ENCODE peak calls at places on chromosome 21, in nine cellular contexts. V is adrenal gland; Y is ovary; N is suprapubic skin; T is MM.1S; Z is mammary epithelial cell; H is CD8-positive, alpha-beta T cell; G is psoas muscle; R is GM12878. M is an unnamed sample. For H3K4me1, the result is how much of the 10 kb centered on the place peaks cover.

GRCh38 chr21:37767984-37768383 is 148.3 kb downstream of the KCNJ6 start:
- DNase-seq in V (no peak), Y (no peak), N (no peak), T (no peak), Z (peak), H (no peak), G (no peak), R (no peak), M (no peak)

GRCh38 chr21:42125571-42126544 is 54.7 kb downstream of the UMODL1 start:
- DNase-seq in V (no peak), Y (no peak), N (no peak), T (no peak), Z (no peak), H (no peak), G (no peak), R (no peak), M (peak)

GRCh38 chr21:41873426-41873825 is 5.7 kb downstream of the PRDM15 start:
- DNase-seq in V (no peak), Y (no peak), N (no peak), T (no peak), Z (no peak), H (no peak), G (no peak), R (no peak), M (no peak)

GRCh38 chr21:41926807-41927171 is 27.0 kb downstream of the C2CD2 start:
- DNase-seq in V (no peak), Y (no peak), N (no peak), T (no peak), Z (no peak), H (no peak), G (no peak), R (no peak), M (no peak)

GRCh38 chr21:16742116-16742515 is 770.7 kb upstream of the CXADR start:
- DNase-seq in V (peak), Y (peak), N (no peak), T (no peak), Z (no peak), H (no peak), G (peak), R (no peak), M (no peak)

GRCh38 chr21:31334648-31335121 is 9.4 kb downstream of the TIAM1 start:
- DNase-seq in V (no peak), Y (no peak), N (no peak), T (no peak), Z (no peak), H (no peak), G (no peak), R (no peak), M (no peak)

GRCh38 chr21:41742073-41742875 is 24.6 kb downstream of the RIPK4 start:
- DNase-seq in V (no peak), Y (no peak), N (no peak), T (no peak), Z (no peak), H (no peak), G (no peak), R (no peak), M (peak)

GRCh38 chr21:43302769-43303168 is 124.2 kb downstream of the SIK1 start:
- DNase-seq in V (no peak), Y (no peak), N (no peak), T (no peak), Z (no peak), H (no peak), G (peak), R (no peak), M (peak)

GRCh38 chr21:43188712-43189151 is 19.9 kb downstream of the CRYAA start:
- DNase-seq in V (no peak), Y (no peak), N (peak), T (no peak), Z (no peak), H (no peak), G (no peak), R (no peak), M (peak)

GRCh38 chr21:16086121-16086520 is 356.3 kb downstream of the USP25 start:
- DNase-seq in V (no peak), Y (no peak), N (no peak), T (no peak), Z (no peak), H (no peak), G (no peak), R (no peak), M (no peak)

GRCh38 chr21:32325706-32326105 is 27.1 kb downstream of the MRAP start:
- DNase-seq in V (no peak), Y (no peak), N (peak), T (no peak), Z (no peak), H (no peak), G (no peak), R (no peak), M (no peak)

GRCh38 chr21:42124081-42124480 is 53.0 kb downstream of the UMODL1 start:
- DNase-seq in V (no peak), Y (no peak), N (no peak), T (no peak), Z (no peak), H (no peak), G (no peak), R (no peak), M (peak)

GRCh38 chr21:38468989-38469388 is 29.3 kb downstream of the ERG start:
- DNase-seq in V (no peak), Y (no peak), N (no peak), T (no peak), Z (peak), H (no peak), G (no peak), R (no peak), M (no peak)

GRCh38 chr21:19507682-19508260 is 1104.2 kb upstream of the TMPRSS15 start:
- DNase-seq in V (no peak), Y (no peak), N (no peak), T (peak), Z (no peak), H (no peak), G (no peak), R (no peak), M (no peak)

GRCh38 chr21:34593423-34593822 is 21.5 kb downstream of the RCAN1 start:
- DNase-seq in V (no peak), Y (no peak), N (no peak), T (no peak), Z (no peak), H (no peak), G (no peak), R (no peak), M (no peak)

GRCh38 chr21:34593954-34594531 is 20.9 kb downstream of the RCAN1 start:
- DNase-seq in V (no peak), Y (no peak), N (no peak), T (no peak), Z (no peak), H (no peak), G (no peak), R (no peak), M (no peak)

GRCh38 chr21:34596561-34597271 is 18.2 kb downstream of the RCAN1 start:
- DNase-seq in V (no peak), Y (no peak), N (no peak), T (no peak), Z (no peak), H (no peak), G (no peak), R (no peak), M (no peak)

GRCh38 chr21:34594566-34595234 is 20.2 kb downstream of the RCAN1 start:
- DNase-seq in V (no peak), Y (no peak), N (no peak), T (no peak), Z (no peak), H (no peak), G (no peak), R (no peak), M (no peak)

DNA sequence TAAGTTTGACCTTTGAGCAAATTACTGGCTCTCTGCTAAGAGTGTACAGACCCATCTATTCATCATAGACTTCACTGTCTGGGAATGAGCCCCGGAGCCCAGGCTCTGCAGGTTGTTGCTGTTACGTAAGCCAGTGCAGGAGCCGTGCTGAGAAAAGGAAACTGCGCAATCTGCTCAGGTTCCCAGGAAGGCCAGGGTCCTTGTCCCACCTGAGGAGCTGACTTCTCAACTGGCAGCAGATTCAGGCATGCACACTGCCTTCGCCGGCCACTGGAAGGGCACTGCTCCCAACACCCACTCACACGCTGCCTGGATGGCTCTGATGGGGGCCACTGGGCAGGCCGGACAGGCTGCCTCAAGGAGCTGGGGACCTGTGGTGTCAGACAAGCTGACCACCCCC is 19.5 kb downstream of the RCAN1 start:
- DNase-seq in V (no peak), Y (no peak), N (no peak), T (no peak), Z (no peak), H (no peak), G (no peak), R (no peak), M (no peak)
- H3K27ac ChIP-seq in V (no peak), Y (no peak), N (no peak), T (no peak), Z (no peak), H (no peak), G (no peak), R (no peak), M (no peak)

GRCh38 chr21:39924577-39925308 is 57.5 kb downstream of the PCP4 start:
- DNase-seq in V (no peak), Y (no peak), N (no peak), T (peak), Z (no peak), H (no peak), G (no peak), R (no peak), M (no peak)
- TF ChIP-seq CTCF in V (no peak), Y (no peak), N (no peak), T (peak), Z (no peak), H (no peak), G (no peak), R (no peak), M (no peak)

GRCh38 chr21:39675595-39675994 is 62.9 kb downstream of the B3GALT5 start:
- DNase-seq in V (no peak), Y (no peak), N (no peak), T (peak), Z (no peak), H (no peak), G (no peak), R (no peak), M (no peak)
- H3K4me1 ChIP-seq in V (under half), Y (under half), N (under half), T (under half), Z (under half), H (under half), G (under half), R (under half), M (under half)

GRCh38 chr21:44868707-44869106 is 4.8 kb downstream of the PTTG1IP start:
- DNase-seq in V (no peak), Y (no peak), N (no peak), T (no peak), Z (no peak), H (no peak), G (no peak), R (no peak), M (no peak)
- H3K27ac ChIP-seq in V (peak), Y (no peak), N (peak), T (no peak), Z (no peak), H (no peak), G (peak), R (no peak), M (no peak)

DNA sequence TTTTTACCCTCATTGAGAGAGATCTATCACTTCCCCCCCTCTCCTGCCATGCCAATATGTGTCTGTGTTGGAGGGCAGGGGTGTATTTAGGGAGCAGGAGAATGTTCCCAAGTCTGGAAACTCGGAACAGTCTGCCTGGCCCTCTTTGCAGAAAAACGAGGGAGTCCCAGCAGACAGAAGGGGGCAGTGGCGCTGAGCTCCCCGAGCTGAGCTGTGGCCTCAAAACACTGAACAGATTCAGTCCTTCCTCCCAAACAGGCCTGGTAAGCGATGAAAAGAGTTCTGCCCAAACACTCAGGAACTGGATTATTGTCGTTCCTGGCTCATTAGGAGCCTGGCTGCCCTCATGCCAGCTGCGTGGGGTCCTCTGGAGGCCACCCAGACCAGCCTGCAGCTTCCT is 981 bp downstream of the CLDN14 start:
- DNase-seq in V (no peak), Y (no peak), N (no peak), T (no peak), Z (no peak), H (no peak), G (no peak), R (no peak), M (peak)
- TF ChIP-seq CTCF in V (no peak), Y (no peak), N (no peak), T (peak), Z (peak), H (no peak), G (no peak), R (no peak), M (no peak)

M was measured in spleen.